ENCODE peak calls at places on chromosomes 12 and 14, in four cellular contexts. J is lung; D is PC-9; U is activated naive CD8-positive, alpha-beta T cell treated with anti-CD3 and anti-CD28 coated beads, Interleukin-2, amount 50 U/mL, for 24 hours. I is an unnamed sample.

GRCh38 chr14:24273422-24273998 is 2.1 kb upstream of the RABGGTA start:
- DNase-seq in J (no peak), D (no peak), U (no peak), I (no peak)

GRCh38 chr12:13799574-13799973 is 181.8 kb downstream of the GRIN2B start:
- DNase-seq in J (no peak), D (no peak), U (no peak), I (no peak)

GRCh38 chr12:44960856-44961255 is 84.7 kb upstream of the NELL2 start:
- DNase-seq in J (no peak), D (no peak), U (no peak), I (no peak)

GRCh38 chr14:39734306-39734705 is 302.1 kb upstream of the FBXO33 start:
- DNase-seq in J (no peak), D (no peak), U (no peak), I (peak; percentile 43)

GRCh38 chr14:59450716-59451115 is 14.5 kb downstream of the GPR135 start:
- DNase-seq in J (no peak), D (no peak), U (no peak), I (no peak)

GRCh38 chr14:95609398-95609990 is 74.6 kb downstream of the GLRX5 start:
- DNase-seq in J (no peak), D (no peak), U (peak; percentile 12), I (no peak)

GRCh38 chr14:74941676-74942097 is 13.7 kb downstream of the PGF start:
- DNase-seq in J (peak; percentile 53), D (no peak), U (peak; percentile 68), I (peak; percentile 85)

GRCh38 chr12:33703221-33703620 is 263.6 kb upstream of the SYT10 start:
- DNase-seq in J (no peak), D (no peak), U (no peak), I (no peak)

GRCh38 chr12:51683763-51684357 is 92.8 kb downstream of the SCN8A start:
- DNase-seq in J (no peak), D (no peak), U (no peak), I (no peak)

GRCh38 chr12:101581190-101581589 is 13.6 kb upstream of the MYBPC1 start:
- DNase-seq in J (no peak), D (no peak), U (no peak), I (no peak)

GRCh38 chr14:103450423-103450822 is 65.2 kb downstream of the MARK3 start:
- DNase-seq in J (no peak), D (no peak), U (no peak), I (no peak)

GRCh38 chr14:68548194-68549056 is 244.4 kb downstream of the ZFP36L1 start:
- DNase-seq in J (peak; percentile 74), D (peak; percentile 77), U (no peak), I (peak; percentile 97)

I was measured in kidney.